ENCODE peak calls at places on chromosomes 6 and 20, in four cellular contexts. W is A673, C is astrocyte, G is neural crest cell. N is an unnamed sample.

GRCh38 chr6:21596379-21597242 is 3.1 kb downstream of the SOX4 start:
- DNase-seq in W (peak), C (peak), G (peak), N (peak)

GRCh38 chr6:26327450-26328264 is 37.3 kb upstream of the BTN3A2 start:
- DNase-seq in W (peak), C (peak), G (peak), N (peak)

GRCh38 chr20:38321959-38322598 is 18.1 kb downstream of the BPI start:
- DNase-seq in W (peak), C (peak), G (peak), N (peak)

GRCh38 chr6:9086331-9086730 is 651.0 kb upstream of the SLC35B3 start:
- DNase-seq in W (no peak), C (no peak), G (no peak), N (no peak)

GRCh38 chr6:38131527-38131965 is 312.0 kb downstream of the ZFAND3 start:
- DNase-seq in W (no peak), C (peak), G (no peak), N (peak)

GRCh38 chr20:49768204-49769124 is 44.2 kb upstream of the SLC9A8 start:
- DNase-seq in W (no peak), C (peak), G (no peak), N (peak)

GRCh38 chr6:127514396-127515227 is 4.5 kb downstream of the MTCL3 start:
- DNase-seq in W (peak), C (peak), G (peak), N (peak)

GRCh38 chr20:38825901-38826625 is 20.6 kb downstream of the PPP1R16B start:
- DNase-seq in W (peak), C (peak), G (no peak), N (peak)

GRCh38 chr20:48725589-48725991 is 102.2 kb downstream of the PREX1 start:
- DNase-seq in W (peak), C (peak), G (no peak), N (peak)

GRCh38 chr6:36649086-36649485 is 29.4 kb upstream of the CDKN1A start:
- DNase-seq in W (no peak), C (no peak), G (no peak), N (no peak)

GRCh38 chr6:134686071-134686470 is 263.8 kb downstream of the ALDH8A1 start:
- DNase-seq in W (no peak), C (peak), G (no peak), N (no peak)

GRCh38 chr6:134692008-134692407 is 257.9 kb downstream of the ALDH8A1 start:
- DNase-seq in W (no peak), C (no peak), G (no peak), N (no peak)

GRCh38 chr6:134691180-134691579 is 258.7 kb downstream of the ALDH8A1 start:
- DNase-seq in W (no peak), C (no peak), G (no peak), N (no peak)

GRCh38 chr6:134689177-134689576 is 260.7 kb downstream of the ALDH8A1 start:
- DNase-seq in W (no peak), C (no peak), G (no peak), N (no peak)

GRCh38 chr6:134689676-134690447 is 260.0 kb downstream of the ALDH8A1 start:
- DNase-seq in W (no peak), C (no peak), G (no peak), N (no peak)
- TF ChIP-seq CTCF in W (no peak), C (no peak), G (peak), N (no peak)

DNA sequence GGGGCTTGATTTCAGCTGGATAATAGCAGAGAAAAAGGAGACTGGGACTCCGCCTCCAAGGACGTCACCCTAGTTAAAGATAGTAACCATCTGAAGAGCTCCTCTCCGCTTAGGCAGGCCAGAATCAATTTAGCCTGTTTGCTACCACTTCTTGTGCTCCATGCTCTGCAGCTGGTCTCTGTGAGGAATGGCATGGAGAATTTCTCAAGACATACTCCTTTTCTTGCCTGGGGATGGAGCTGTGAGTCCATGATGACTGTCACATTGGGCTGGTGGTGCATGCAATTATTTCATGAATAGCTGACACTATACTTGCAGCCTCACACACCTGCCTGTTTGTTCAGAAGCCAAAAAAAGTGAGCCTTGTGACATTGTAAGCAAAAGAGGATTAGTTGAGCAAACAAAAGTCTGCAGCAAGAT is 61.4 kb downstream of the TXLNB start:
- DNase-seq in W (peak), C (peak), G (no peak), N (peak)
- TF ChIP-seq CTCF in W (peak), C (no peak), G (no peak), N (peak)

GRCh38 chr20:31879143-31879987 is 8.9 kb downstream of the TTLL9 start:
- DNase-seq in W (peak), C (peak), G (peak), N (peak)
- TF ChIP-seq CTCF in W (no peak), C (no peak), G (no peak), N (no peak)

DNA sequence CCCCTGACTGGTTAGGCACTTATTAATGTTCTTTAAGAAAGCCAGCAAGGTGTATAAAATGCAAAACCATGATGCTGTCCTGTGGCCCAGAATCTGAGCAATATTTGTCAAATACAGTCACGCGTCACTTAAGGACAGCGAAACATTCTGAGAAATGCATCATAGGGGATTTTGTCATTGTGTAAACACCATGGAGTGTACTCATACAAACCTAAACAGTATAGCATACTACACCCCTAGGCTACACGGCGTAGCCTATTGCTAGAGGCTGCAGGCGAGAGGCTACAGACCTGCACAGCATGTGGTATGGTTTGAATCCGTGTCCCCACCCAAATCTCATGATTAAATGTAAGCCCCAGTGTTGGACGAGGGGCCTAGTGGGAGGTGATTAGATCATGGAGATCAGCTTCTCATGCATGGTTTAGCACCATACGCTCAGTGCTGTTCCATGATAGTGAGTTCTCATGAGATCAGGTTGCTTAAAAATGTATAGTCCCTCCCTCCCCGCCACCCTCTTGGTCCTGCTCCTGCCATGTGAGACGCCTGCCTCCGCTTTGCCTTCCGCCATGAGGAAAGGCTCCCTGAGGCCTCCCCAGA is 234.0 kb downstream of the NRN1 start:
- DNase-seq in W (no peak), C (no peak), G (no peak), N (no peak)
- TF ChIP-seq CTCF in W (no peak), C (no peak), G (no peak), N (no peak)

DNA sequence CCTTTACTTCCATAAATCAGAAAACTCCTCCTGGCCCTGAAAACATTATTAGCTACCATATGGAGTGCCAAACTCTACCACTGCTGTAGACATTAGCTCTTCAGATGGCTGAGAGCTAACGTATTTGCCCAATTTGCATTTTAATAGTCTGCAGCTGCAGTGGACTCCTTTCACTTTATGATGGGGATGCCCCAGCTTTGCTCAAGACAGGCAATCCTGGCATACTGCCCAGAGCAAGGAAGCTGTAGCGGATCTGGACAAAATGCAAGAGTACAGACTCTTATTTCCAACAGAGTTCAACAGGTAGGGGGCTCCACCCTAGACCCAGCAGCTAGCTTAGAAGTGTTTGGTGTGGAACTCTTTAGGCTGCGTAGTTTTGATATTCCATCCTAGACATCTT is 246.7 kb downstream of the FOXC1 start:
- DNase-seq in W (peak), C (peak), G (no peak), N (peak)
- TF ChIP-seq CTCF in W (peak), C (no peak), G (no peak), N (no peak)